ENCODE peak calls at places on chromosomes 4 and X, in five cellular contexts. One of them, this sample, is unnamed.
A peak's percentile ranks its signal among the peaks of the same experiment; 100 is the strongest.

GRCh38 chr4:6271701-6272465 is 2.2 kb downstream of the WFS1 start:
- DNase-seq in CD4-positive, alpha-beta T cell: no peak
- DNase-seq in HFF-Myc: no peak
- DNase-seq in GM13976: no peak
- DNase-seq in mucosa of descending colon: no peak
- DNase-seq in this sample: no peak

GRCh38 chr4:14254252-14254651 is 626.7 kb upstream of the BOD1L1 start:
- DNase-seq in mucosa of descending colon: peak; percentile 45
- DNase-seq in HFF-Myc: peak; percentile 17
- DNase-seq in CD4-positive, alpha-beta T cell: no peak
- DNase-seq in GM13976: no peak
- DNase-seq in this sample: no peak

GRCh38 chr4:89000844-89001360 is 56.1 kb downstream of the FAM13A start:
- DNase-seq in GM13976: no peak
- DNase-seq in CD4-positive, alpha-beta T cell: no peak
- DNase-seq in mucosa of descending colon: peak; percentile 41
- DNase-seq in HFF-Myc: peak; percentile 51
- DNase-seq in this sample: peak; percentile 32

GRCh38 chr4:8897768-8898167 is 26.1 kb upstream of the HMX1 start:
- DNase-seq in HFF-Myc: no peak
- DNase-seq in CD4-positive, alpha-beta T cell: no peak
- DNase-seq in mucosa of descending colon: no peak
- DNase-seq in GM13976: no peak
- DNase-seq in this sample: peak; percentile 11

GRCh38 chr4:54543088-54543795 is 114.5 kb upstream of the KIT start:
- DNase-seq in HFF-Myc: no peak
- DNase-seq in GM13976: no peak
- DNase-seq in mucosa of descending colon: no peak
- DNase-seq in CD4-positive, alpha-beta T cell: no peak
- DNase-seq in this sample: peak; percentile 55

GRCh38 chr4:5365071-5366008 is 314.1 kb downstream of the STK32B start:
- DNase-seq in HFF-Myc: peak; percentile 56
- DNase-seq in mucosa of descending colon: peak; percentile 32
- DNase-seq in GM13976: no peak
- DNase-seq in CD4-positive, alpha-beta T cell: no peak
- DNase-seq in this sample: peak; percentile 96

GRCh38 chrX:1212532-1212931 is at the start of gene CRLF2:
- DNase-seq in HFF-Myc: no peak
- DNase-seq in GM13976: peak; percentile 75
- DNase-seq in CD4-positive, alpha-beta T cell: no peak
- DNase-seq in mucosa of descending colon: no peak
- DNase-seq in this sample: no peak

GRCh38 chrX:136453114-136453513 is 34.6 kb upstream of the BRS3 start:
- DNase-seq in HFF-Myc: no peak
- DNase-seq in CD4-positive, alpha-beta T cell: no peak
- DNase-seq in GM13976: no peak
- DNase-seq in mucosa of descending colon: no peak
- DNase-seq in this sample: no peak

GRCh38 chr4:77728420-77728819 is 90.7 kb downstream of the CNOT6L start:
- DNase-seq in CD4-positive, alpha-beta T cell: no peak
- DNase-seq in mucosa of descending colon: no peak
- DNase-seq in HFF-Myc: no peak
- DNase-seq in GM13976: no peak
- DNase-seq in this sample: no peak
- TF ChIP-seq CTCF in CD4-positive, alpha-beta T cell: no peak
- TF ChIP-seq CTCF in mucosa of descending colon: no peak
- TF ChIP-seq CTCF in HFF-Myc: no peak
- TF ChIP-seq CTCF in GM13976: no peak
- TF ChIP-seq CTCF in this sample: no peak

DNA sequence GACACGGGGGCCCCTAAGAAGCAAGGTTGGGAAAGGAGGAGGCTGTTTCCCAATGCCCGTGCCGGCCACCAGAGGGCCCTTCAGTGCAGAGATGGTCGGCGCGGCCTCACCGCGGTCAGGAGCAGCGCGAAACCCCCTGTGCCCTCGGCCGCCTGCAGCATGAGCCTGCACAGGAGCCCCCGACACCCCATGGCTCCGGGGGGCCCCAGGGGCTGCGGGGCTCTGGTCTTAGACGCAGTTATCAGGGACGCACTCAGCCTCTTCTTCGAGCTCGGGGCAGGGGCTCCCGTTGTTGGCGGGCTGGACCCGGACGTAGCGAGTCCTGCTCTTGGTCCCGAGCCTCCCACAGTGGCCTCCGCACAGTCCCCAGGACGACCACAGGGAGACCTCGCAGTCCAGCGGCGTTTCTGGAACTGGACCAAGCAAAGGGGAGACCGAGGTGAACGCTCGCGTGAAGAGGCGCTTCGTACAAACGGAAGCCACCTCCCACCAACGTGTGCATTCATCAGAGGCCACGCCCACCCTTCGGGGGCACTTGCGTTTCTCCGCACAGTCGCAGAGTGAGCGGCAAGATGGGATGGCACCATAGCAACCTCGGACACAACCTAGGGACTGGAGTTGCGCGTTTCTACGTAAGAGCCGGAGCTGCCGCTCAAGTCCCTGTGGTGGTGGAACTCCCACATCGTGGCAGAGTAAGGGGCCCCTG is 5.0 kb downstream of the SPON2 start:
- DNase-seq in mucosa of descending colon: peak; percentile 85
- DNase-seq in GM13976: peak; percentile 91
- DNase-seq in CD4-positive, alpha-beta T cell: peak; percentile 77
- DNase-seq in HFF-Myc: peak; percentile 55
- DNase-seq in this sample: peak; percentile 41
- TF ChIP-seq CTCF in mucosa of descending colon: peak; percentile 85
- TF ChIP-seq CTCF in GM13976: peak; percentile 85
- TF ChIP-seq CTCF in CD4-positive, alpha-beta T cell: peak; percentile 97
- TF ChIP-seq CTCF in HFF-Myc: peak; percentile 93
- TF ChIP-seq CTCF in this sample: no peak

GRCh38 chrX:29477878-29478277 is 737.5 kb upstream of the MAGEB2 start:
- DNase-seq in HFF-Myc: no peak
- DNase-seq in CD4-positive, alpha-beta T cell: no peak
- DNase-seq in mucosa of descending colon: no peak
- DNase-seq in GM13976: peak; percentile 11
- DNase-seq in this sample: no peak

DNA sequence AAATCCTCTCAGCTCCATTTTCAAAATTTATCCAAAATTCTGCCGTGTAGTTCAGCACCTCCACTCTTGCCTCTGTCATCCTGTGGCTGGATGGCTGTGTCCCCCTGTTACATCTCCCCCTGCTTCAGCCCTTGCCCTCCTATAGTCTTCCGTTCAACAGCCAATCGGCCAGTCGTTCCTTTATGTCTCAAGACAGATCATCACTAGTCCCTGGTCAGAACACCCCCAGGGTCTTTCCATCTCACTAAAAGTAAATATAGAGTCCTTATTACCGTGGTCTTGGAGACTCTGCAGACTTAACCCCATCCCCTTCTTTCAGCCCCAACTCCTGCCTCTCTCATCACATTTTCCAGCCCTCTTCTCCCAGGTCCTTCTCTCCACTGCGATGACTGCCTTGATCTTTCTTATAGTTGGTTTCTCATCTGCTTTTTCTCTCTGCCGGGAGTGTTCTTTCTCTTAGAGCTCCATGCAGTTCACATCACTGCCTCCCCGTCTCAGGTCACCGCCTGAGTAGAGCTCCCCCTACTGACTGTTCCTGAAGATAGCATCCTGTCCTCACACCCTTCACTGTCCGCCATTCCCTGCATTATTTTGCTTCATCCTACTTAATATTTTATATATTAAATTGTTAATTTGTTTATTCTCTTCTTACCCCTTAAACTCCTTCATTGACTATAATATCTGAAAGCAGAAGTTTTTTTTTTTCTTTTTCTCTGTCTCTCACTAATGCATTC is 736.9 kb upstream of the MAGEB2 start:
- DNase-seq in mucosa of descending colon: peak; percentile 22
- DNase-seq in HFF-Myc: peak; percentile 4
- DNase-seq in GM13976: peak; percentile 57
- DNase-seq in CD4-positive, alpha-beta T cell: no peak
- DNase-seq in this sample: no peak
- TF ChIP-seq CTCF in mucosa of descending colon: peak; percentile 12
- TF ChIP-seq CTCF in HFF-Myc: peak; percentile 46
- TF ChIP-seq CTCF in GM13976: peak; percentile 81
- TF ChIP-seq CTCF in CD4-positive, alpha-beta T cell: no peak
- TF ChIP-seq CTCF in this sample: peak; percentile 82

GRCh38 chrX:39953027-39953426 is 144.7 kb downstream of the BCOR start:
- DNase-seq in CD4-positive, alpha-beta T cell: no peak
- DNase-seq in mucosa of descending colon: no peak
- DNase-seq in HFF-Myc: no peak
- DNase-seq in GM13976: no peak
- DNase-seq in this sample: no peak

GRCh38 chrX:39953879-39954278 is 143.9 kb downstream of the BCOR start:
- DNase-seq in HFF-Myc: no peak
- DNase-seq in GM13976: no peak
- DNase-seq in CD4-positive, alpha-beta T cell: no peak
- DNase-seq in mucosa of descending colon: peak; percentile 93
- DNase-seq in this sample: no peak

GRCh38 chrX:39956803-39957394 is 140.9 kb downstream of the BCOR start:
- DNase-seq in HFF-Myc: no peak
- DNase-seq in GM13976: no peak
- DNase-seq in CD4-positive, alpha-beta T cell: no peak
- DNase-seq in mucosa of descending colon: no peak
- DNase-seq in this sample: no peak

GRCh38 chrX:39957816-39958561 is 139.8 kb downstream of the BCOR start:
- DNase-seq in GM13976: no peak
- DNase-seq in HFF-Myc: no peak
- DNase-seq in CD4-positive, alpha-beta T cell: no peak
- DNase-seq in mucosa of descending colon: no peak
- DNase-seq in this sample: no peak

GRCh38 chrX:39955621-39956020 is 142.1 kb downstream of the BCOR start:
- DNase-seq in CD4-positive, alpha-beta T cell: no peak
- DNase-seq in HFF-Myc: no peak
- DNase-seq in GM13976: no peak
- DNase-seq in mucosa of descending colon: no peak
- DNase-seq in this sample: no peak
- TF ChIP-seq CTCF in CD4-positive, alpha-beta T cell: no peak
- TF ChIP-seq CTCF in HFF-Myc: no peak
- TF ChIP-seq CTCF in GM13976: no peak
- TF ChIP-seq CTCF in mucosa of descending colon: no peak
- TF ChIP-seq CTCF in this sample: no peak

GRCh38 chr4:113659127-113659526 is 102.4 kb downstream of the CAMK2D start:
- DNase-seq in mucosa of descending colon: no peak
- DNase-seq in HFF-Myc: no peak
- DNase-seq in GM13976: no peak
- DNase-seq in CD4-positive, alpha-beta T cell: no peak
- DNase-seq in this sample: no peak
- TF ChIP-seq CTCF in mucosa of descending colon: no peak
- TF ChIP-seq CTCF in HFF-Myc: no peak
- TF ChIP-seq CTCF in GM13976: no peak
- TF ChIP-seq CTCF in CD4-positive, alpha-beta T cell: no peak
- TF ChIP-seq CTCF in this sample: no peak

This sample was measured in keratinocyte.